ENCODE peak calls at places on chromosome 14, in four cellular contexts. F, T, B and A are unnamed samples.

GRCh38 chr14:60313093-60313492 is 64.1 kb downstream of the PPM1A start:
- DNase-seq in F (no peak), B (no peak), T (no peak), A (no peak)

GRCh38 chr14:68458840-68459469 is 333.9 kb downstream of the ZFP36L1 start:
- DNase-seq in B (peak; percentile 49), T (peak; percentile 95), F (peak; percentile 98), A (no peak)

GRCh38 chr14:64702493-64703392 is 1.5 kb upstream of the PLEKHG3 start:
- DNase-seq in F (no peak), B (peak; percentile 81), T (no peak), A (no peak)

GRCh38 chr14:77007975-77008421 is 20.5 kb downstream of the IRF2BPL start:
- DNase-seq in F (no peak), T (no peak), B (peak; percentile 83), A (no peak)

GRCh38 chr14:63290741-63291286 is 27.9 kb downstream of the GPHB5 start:
- DNase-seq in B (no peak), F (no peak), T (no peak), A (no peak)

GRCh38 chr14:98816195-98816594 is 455.8 kb downstream of the BCL11B start:
- DNase-seq in F (no peak), T (no peak), B (no peak), A (no peak)

GRCh38 chr14:32087173-32087861 is 10.2 kb downstream of the ARHGAP5 start:
- DNase-seq in F (no peak), B (no peak), T (peak; percentile 73), A (no peak)

GRCh38 chr14:21300892-21301291 is 21.0 kb downstream of the RPGRIP1 start:
- DNase-seq in B (peak; percentile 48), F (no peak), T (no peak), A (no peak)

GRCh38 chr14:68576031-68576430 is 216.8 kb downstream of the ZFP36L1 start:
- DNase-seq in F (peak; percentile 59), B (no peak), T (no peak), A (no peak)

GRCh38 chr14:81169711-81170103 is 51.1 kb downstream of the GTF2A1 start:
- DNase-seq in F (peak; percentile 38), T (no peak), B (peak; percentile 70), A (no peak)

GRCh38 chr14:49745191-49745590 is 22.8 kb upstream of the KLHDC2 start:
- DNase-seq in B (no peak), F (no peak), T (no peak), A (no peak)

GRCh38 chr14:34018564-34019244 is 67.8 kb upstream of the EGLN3 start:
- DNase-seq in F (no peak), T (no peak), B (no peak), A (peak; percentile 91)

GRCh38 chr14:98233656-98234055 is 1038.3 kb downstream of the BCL11B start:
- DNase-seq in T (no peak), F (no peak), B (no peak), A (peak; percentile 79)

GRCh38 chr14:76984297-76984696 is 44.2 kb downstream of the IRF2BPL start:
- DNase-seq in F (no peak), T (no peak), B (no peak), A (no peak)

GRCh38 chr14:75579882-75580281 is 1.5 kb downstream of the FLVCR2 start:
- DNase-seq in T (no peak), B (no peak), F (no peak), A (no peak)

GRCh38 chr14:75871181-75871880 is 110.5 kb downstream of the TGFB3 start:
- DNase-seq in B (no peak), T (no peak), F (peak; percentile 91), A (no peak)

GRCh38 chr14:74951443-74952194 is 3.8 kb downstream of the PGF start:
- DNase-seq in B (no peak), F (no peak), T (no peak), A (no peak)

GRCh38 chr14:53209370-53209769 is 56.2 kb upstream of the DDHD1 start:
- DNase-seq in B (no peak), F (peak; percentile 54), T (no peak), A (no peak)

GRCh38 chr14:22939684-22940083 is 10.5 kb upstream of the PRMT5 start:
- DNase-seq in F (no peak), T (no peak), B (no peak), A (no peak)

GRCh38 chr14:77043177-77043983 is 14.9 kb upstream of the IRF2BPL start:
- DNase-seq in B (no peak), F (peak; percentile 33), T (peak; percentile 89), A (no peak)

GRCh38 chr14:77709412-77709811 is 1.5 kb downstream of the SLIRP start:
- DNase-seq in T (peak; percentile 13), F (no peak), B (no peak), A (no peak)

GRCh38 chr14:42884100-42884499 is 1277.4 kb downstream of the LRFN5 start:
- DNase-seq in F (no peak), B (no peak), T (no peak), A (no peak)

GRCh38 chr14:71487941-71488340 is 444.3 kb upstream of the RGS6 start:
- DNase-seq in F (no peak), B (no peak), T (no peak), A (no peak)

DNA sequence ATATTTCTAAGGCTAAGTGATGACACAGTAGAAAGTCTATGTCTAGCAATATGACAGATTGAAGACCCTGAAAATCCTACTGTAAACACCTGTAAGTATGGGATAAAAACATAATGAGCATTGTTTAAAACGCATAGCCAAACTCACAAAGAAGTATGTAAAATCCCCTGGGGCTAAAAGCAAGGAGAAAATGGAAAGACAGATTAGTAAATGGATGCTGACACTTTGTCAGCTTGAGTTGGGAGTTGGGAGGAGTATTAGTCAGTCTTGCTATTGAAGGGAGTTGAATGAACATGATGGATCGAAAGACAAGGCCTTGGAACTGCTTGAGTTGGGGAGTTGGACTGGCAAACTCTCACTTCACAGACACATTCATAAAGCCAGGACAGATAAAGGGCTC is 79.0 kb upstream of the PRKD1 start:
- DNase-seq in F (no peak), B (no peak), T (no peak), A (no peak)
- TF ChIP-seq POLR2AphosphoS5 in F (no peak), B (no peak), T (no peak), A (no peak)

DNA sequence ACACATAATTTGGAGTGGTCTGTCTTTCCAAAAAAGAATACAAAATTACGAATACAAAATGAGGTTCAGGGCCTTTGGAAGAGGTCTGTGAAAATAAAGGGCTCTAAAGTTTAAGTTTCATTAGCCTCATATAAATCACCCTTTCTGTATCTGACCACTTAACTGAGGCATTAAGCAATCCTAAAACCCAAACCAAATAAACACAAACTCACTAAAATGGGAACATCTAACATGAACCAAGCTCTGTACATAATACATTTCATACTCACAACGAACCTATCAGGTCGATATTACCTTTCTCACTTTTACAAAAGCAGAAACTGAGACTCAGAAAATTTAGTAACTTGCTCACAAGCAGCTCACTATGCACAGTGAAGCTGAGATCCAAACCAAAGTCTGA is 1.1 kb upstream of the CCDC196 start:
- DNase-seq in F (no peak), T (no peak), B (no peak), A (no peak)
- H3K4me3 ChIP-seq in F (no peak overlapping the region), T (no peak overlapping the region), B (no peak overlapping the region), A (no peak overlapping the region)

GRCh38 chr14:95025941-95026340 is 131.4 kb downstream of the DICER1 start:
- DNase-seq in B (no peak), T (no peak), F (no peak), A (peak; percentile 78)
- TF ChIP-seq POLR2AphosphoS5 in B (no peak), T (no peak), F (no peak), A (no peak)

GRCh38 chr14:58315606-58316005 is 17.3 kb downstream of the ARID4A start:
- DNase-seq in F (no peak), T (no peak), B (no peak), A (no peak)
- H3K4me3 ChIP-seq in F (no peak overlapping the region), T (no peak overlapping the region), B (no peak overlapping the region), A (no peak overlapping the region)

GRCh38 chr14:94689218-94689984 is 77.2 kb downstream of the SERPINA3 start:
- DNase-seq in F (peak; percentile 33), B (peak; percentile 50), T (no peak), A (no peak)
- TF ChIP-seq POLR2AphosphoS5 in F (no peak), B (no peak), T (no peak), A (no peak)

DNA sequence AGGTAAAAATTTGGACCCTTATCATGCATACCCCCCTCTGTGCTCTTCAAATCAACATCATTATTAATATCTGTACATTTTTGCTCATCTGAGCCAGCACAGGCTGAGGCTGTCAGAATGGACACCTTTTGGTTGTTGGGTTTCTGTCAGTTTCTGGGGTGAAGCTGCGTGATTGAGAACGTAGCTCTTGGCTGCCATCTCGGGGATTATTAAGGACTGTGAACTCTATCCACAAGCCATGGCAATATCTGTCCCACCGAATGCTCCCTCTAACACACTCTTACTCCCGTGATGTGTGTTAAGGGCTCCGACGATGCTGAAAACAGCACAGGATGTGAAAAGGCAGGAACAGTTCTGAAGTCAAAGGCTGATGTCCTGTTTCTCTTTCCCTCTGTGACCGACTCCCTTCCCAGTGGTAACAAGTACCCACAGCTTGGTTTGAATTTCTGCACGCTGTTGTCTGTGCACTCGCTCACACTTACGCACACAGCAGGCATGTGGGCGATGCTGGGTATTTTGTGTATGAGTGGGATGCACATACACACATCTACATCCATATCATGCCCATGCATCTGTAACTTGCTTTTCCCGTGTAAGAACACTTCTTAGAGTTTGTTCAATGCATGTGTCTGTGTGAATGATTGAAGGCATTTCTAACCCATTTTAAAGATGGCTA is 405.6 kb downstream of the TMEM121 start:
- DNase-seq in T (no peak), F (no peak), B (no peak), A (no peak)
- H3K4me3 ChIP-seq in T (no peak overlapping the region), F (no peak overlapping the region), B (no peak overlapping the region), A (no peak overlapping the region)

DNA sequence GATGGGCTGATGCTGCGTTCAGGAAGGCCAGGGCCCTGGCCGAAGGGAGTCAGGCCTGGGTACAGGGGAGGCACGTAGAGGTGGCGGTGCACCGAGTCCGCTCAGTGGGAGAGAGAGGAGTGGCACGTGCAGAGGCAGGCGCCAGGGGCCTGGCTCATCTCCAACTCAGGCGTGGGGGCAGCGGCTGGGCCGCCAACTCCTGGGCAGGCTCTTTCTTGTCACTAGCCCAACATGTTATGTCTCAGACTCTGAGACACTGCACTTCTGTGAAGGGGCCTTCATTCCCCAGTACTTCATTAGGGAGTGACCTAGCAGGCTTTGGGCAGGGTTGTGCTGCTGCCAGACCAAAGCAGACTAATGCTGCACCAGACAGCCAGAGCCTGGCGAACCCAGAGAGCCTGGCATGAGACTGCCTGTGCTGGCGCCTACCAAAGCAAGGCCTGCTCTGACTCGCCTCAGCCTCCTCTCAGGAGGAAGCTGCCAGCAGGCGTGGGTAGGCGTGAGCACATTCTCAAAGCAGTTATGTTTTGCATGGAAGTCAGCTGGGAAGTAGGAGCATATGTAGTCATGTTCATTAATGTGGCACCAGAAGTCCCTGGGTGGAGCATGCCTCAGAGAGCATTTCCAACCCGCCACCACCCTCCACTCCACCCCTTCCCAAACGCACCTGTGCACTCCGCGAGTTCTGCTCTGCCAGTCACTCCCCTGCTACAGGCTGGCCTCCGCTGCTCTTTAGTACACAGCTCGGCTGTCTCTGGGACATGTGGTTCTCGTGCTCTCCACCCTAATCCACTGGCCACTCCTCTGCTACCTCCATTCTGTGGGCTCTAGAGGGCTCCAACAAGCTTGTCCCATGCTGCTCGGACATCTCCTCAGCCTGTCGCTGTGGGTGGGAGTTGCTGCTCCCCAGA is 9.7 kb downstream of the CKB start:
- DNase-seq in B (peak; percentile 69), F (peak; percentile 28), T (no peak), A (no peak)
- TF ChIP-seq POLR2AphosphoS5 in B (peak; percentile 9), F (peak; percentile 21), T (no peak), A (peak; percentile 33)